ENCODE peak calls at places on chromosomes 5 and 9, in five cellular contexts. B, H, S, C and G are unnamed samples.

GRCh38 chr9:17611921-17612320 is 33.1 kb downstream of the SH3GL2 start:
- DNase-seq in S (no peak), H (no peak), C (no peak), B (no peak), G (no peak)

GRCh38 chr9:89502038-89502601 is 4.2 kb upstream of the SEMA4D start:
- DNase-seq in B (no peak), C (no peak), S (no peak), H (no peak), G (no peak)

GRCh38 chr5:149386166-149386565 is 7.1 kb upstream of the IL17B start:
- DNase-seq in S (no peak), C (no peak), B (no peak), H (no peak), G (no peak)

GRCh38 chr9:121984726-121985402 is 108.2 kb downstream of the TTLL11 start:
- DNase-seq in B (peak), H (peak), S (no peak), C (peak), G (peak)

GRCh38 chr5:133790898-133791297 is 177.5 kb downstream of the C5orf15 start:
- DNase-seq in B (no peak), H (no peak), C (no peak), S (no peak), G (no peak)

GRCh38 chr9:29144476-29144875 is 1571.2 kb upstream of the C9orf72 start:
- DNase-seq in H (no peak), C (no peak), S (no peak), B (no peak), G (no peak)

GRCh38 chr9:101421653-101422065 is 13.9 kb downstream of the ALDOB start:
- DNase-seq in H (no peak), S (peak), B (peak), C (no peak), G (no peak)

GRCh38 chr5:60370508-60370907 is 329.5 kb downstream of the DEPDC1B start:
- DNase-seq in C (no peak), B (no peak), S (no peak), H (no peak), G (no peak)

GRCh38 chr9:61666310-61666709 is 476.5 kb downstream of the SPATA31A7 start:
- DNase-seq in B (no peak), C (no peak), S (peak), H (no peak), G (no peak)

GRCh38 chr9:2809692-2810423 is 34.0 kb downstream of the PUM3 start:
- DNase-seq in H (peak), S (no peak), B (peak), C (peak), G (peak)

GRCh38 chr9:70465398-70465797 is 50.9 kb upstream of the KLF9 start:
- DNase-seq in S (no peak), B (no peak), C (no peak), H (no peak), G (no peak)

DNA sequence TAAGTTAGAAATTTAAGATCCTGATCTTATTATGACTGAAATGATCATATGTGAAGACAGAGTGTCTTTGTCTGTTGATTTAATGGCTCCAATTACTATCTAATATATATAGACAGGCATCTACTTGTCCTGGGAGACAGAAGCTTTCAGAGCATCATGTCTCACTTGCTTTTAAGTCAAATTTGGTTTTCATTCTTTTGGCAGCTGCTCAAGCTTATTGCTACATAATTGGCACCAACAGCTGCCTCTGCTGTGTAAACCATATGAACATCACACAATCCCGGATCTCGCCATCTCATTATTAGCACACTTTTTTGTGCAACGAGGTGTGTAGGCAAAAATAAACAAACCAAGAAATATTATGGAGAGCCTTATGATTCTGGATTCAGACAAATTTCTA is 1717.9 kb downstream of the EFNA5 start:
- DNase-seq in H (no peak), S (no peak), B (peak), C (peak), G (no peak)
- TF ChIP-seq CTCF in H (no peak), S (no peak), B (no peak), C (no peak), G (no peak)

GRCh38 chr9:72718503-72718902 is 197.1 kb downstream of the TMC1 start:
- DNase-seq in S (no peak), H (no peak), C (no peak), B (no peak), G (no peak)
- TF ChIP-seq CTCF in S (no peak), H (no peak), C (no peak), B (no peak), G (no peak)

GRCh38 chr5:81854485-81854884 is 103.6 kb upstream of the SSBP2 start:
- DNase-seq in C (no peak), S (no peak), H (no peak), B (peak), G (no peak)
- TF ChIP-seq CTCF in C (no peak), S (no peak), H (peak), B (peak), G (no peak)

GRCh38 chr5:177092178-177093081 is 5.7 kb downstream of the FGFR4 start:
- DNase-seq in C (no peak), B (no peak), H (no peak), S (no peak), G (no peak)

GRCh38 chr5:177093082-177093712 is 6.5 kb downstream of the FGFR4 start:
- DNase-seq in H (no peak), C (no peak), B (no peak), S (no peak), G (no peak)

GRCh38 chr5:177094224-177095087 is 7.7 kb downstream of the FGFR4 start:
- DNase-seq in H (no peak), S (peak), C (peak), B (peak), G (no peak)

GRCh38 chr5:177095088-177095669 is 8.5 kb downstream of the FGFR4 start:
- DNase-seq in H (no peak), S (no peak), B (no peak), C (no peak), G (no peak)

GRCh38 chr5:177093803-177094202 is 7.1 kb downstream of the FGFR4 start:
- DNase-seq in S (no peak), C (no peak), B (no peak), H (no peak), G (no peak)
- TF ChIP-seq CTCF in S (no peak), C (no peak), B (no peak), H (no peak), G (no peak)

DNA sequence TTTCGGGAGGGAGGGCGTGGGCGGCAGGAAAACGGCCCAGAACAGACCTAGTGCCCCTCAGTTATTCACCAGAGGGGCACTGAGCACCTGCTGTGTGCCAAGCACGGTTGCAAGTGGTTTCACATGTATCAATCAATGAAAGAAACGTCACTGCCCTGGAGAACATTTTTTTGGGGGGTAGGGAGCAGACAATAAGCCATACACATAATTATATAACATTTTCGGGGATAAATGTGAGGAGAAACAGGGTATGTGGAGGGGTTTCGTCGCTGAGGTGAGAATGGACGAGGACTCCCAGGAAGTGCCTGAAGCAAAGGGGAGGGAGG is 444 bp upstream of the ZNF354A start:
- DNase-seq in C (no peak), B (no peak), S (no peak), H (no peak), G (no peak)
- TF ChIP-seq CTCF in C (no peak), B (no peak), S (no peak), H (no peak), G (no peak)

GRCh38 chr5:82244151-82244550 is 34.0 kb downstream of the RPS23 start:
- DNase-seq in C (no peak), H (no peak), B (no peak), S (no peak), G (no peak)

GRCh38 chr5:82246960-82247574 is 31.1 kb downstream of the RPS23 start:
- DNase-seq in H (no peak), C (no peak), S (no peak), B (no peak), G (no peak)

DNA sequence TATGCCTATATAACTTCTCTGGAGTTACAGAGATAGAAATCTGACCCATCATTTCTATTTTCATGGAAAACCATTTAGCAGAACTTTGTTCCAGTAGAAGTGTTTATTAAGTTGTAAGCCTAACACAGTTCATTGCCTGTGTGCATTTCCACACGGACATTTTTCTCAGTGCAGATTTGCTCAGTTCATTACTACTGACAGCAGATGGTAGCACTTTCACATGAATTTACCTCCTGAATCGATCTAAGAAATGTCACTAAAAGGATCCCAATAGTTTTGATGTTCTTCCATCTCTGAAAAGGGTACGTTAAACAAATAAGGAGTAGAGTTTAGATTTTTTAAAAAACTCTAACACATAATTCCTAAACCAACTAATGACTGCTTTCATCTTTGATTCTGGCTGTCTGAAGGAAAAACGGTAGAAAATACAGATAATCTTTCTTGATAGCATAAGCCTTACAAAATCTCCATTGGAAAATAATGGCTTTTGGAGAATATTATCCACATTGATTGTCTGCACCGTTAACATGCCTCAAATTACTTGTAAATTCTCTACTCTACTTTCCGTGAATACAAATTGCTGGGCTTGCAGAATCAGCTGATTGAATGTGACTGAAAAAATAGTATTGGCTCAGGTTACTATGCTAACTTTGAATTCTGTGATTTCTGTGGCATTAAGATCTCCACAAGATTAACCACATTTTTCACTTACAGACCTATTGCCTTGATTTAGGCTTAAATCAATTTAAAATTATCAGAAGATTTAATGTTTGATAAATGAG is 33.1 kb downstream of the RPS23 start:
- DNase-seq in H (no peak), C (no peak), B (peak), S (no peak), G (no peak)
- TF ChIP-seq CTCF in H (no peak), C (no peak), B (no peak), S (no peak), G (peak)

DNA sequence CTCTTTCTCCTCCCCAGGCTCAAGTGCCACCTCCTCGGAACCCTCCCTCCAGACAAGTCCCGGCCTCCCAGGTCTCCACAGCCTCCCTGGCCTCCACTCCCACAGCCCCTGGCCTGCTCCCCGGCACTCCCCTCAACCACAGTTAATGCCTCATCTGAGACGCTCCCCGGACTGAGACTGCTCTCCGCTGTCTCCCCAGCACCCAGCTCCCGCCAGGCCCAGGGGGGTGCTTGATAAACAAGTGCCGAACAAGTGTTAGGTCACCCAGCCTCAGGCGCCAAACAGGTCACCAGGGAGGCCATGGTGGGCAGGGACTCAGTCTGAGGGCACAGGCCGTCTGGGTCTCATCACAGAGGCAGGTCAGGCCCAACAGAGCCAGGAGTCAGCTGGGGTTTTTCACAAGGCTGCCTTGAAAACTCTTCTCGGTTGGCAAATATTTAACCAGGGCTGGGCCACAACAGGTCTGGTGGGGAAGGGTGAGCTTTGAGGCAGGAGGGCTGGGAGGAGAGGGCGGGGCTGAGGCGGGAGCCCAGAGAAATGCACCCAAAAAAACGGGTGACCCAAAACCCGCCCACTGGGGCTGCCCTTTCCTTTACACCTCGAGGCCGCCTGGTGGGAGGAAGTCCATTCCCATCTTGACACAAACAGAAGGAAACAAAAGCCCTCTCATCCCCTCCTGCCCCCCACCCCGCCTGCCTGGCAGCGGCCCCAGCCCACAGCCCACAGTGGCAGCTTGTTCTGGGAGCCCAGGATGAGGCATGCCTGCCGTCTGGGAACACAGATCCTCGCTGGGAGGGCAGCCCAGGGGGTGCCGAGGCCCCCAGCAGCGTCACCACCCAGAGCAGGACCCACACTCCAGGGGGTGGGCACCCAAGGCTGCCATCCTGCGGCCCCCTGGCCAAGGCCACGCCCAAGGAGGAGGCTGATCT is 66.6 kb upstream of the STXBP1 start:
- DNase-seq in S (peak), C (peak), H (peak), B (peak), G (no peak)
- TF ChIP-seq CTCF in S (no peak), C (no peak), H (peak), B (peak), G (peak)

DNA sequence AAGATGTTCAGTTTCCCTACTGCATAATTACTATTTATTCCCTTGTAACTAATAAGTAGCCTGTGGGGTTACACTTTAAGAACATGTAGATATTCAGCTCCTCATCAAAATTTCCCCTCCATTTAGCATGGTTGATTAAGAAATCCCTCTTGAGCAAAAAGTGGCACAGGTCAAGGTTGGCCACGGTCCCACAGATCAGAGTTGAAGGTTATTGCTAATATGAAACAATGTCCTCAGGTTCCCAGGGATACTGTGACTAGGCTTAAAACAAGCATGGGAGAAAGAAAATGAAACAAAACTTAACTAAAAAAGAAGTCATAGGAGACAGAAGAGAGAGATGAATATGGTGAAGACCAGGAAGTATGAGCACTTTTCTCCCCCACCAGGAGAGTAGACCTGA is 64.2 kb downstream of the RFK start:
- DNase-seq in B (no peak), S (no peak), C (no peak), H (no peak), G (no peak)
- TF ChIP-seq CTCF in B (no peak), S (no peak), C (no peak), H (no peak), G (no peak)